ENCODE peak calls at places on chromosomes 13 and 19, in ten cellular contexts. B, S, I, G, O, W, X, R, T and Q are unnamed samples.

GRCh38 chr13:67438465-67438864 is 208.3 kb upstream of the PCDH9 start:
- DNase-seq in O (no peak), S (no peak), R (no peak), W (no peak), B (no peak), G (no peak), I (no peak), X (no peak), T (no peak), Q (no peak)

GRCh38 chr13:109412232-109412935 is 374.0 kb downstream of the IRS2 start:
- DNase-seq in R (peak; percentile 35), W (no peak), X (peak; percentile 32), I (no peak), T (no peak), B (peak; percentile 33), O (peak; percentile 61), G (no peak), S (no peak), Q (peak; percentile 74)

GRCh38 chr13:70108276-70108845 is at the start of gene KLHL1:
- DNase-seq in B (no peak), O (no peak), G (no peak), S (no peak), W (no peak), X (no peak), T (no peak), I (no peak), R (no peak), Q (no peak)

GRCh38 chr19:36807029-36807428 is 31.2 kb downstream of the ZNF790 start:
- DNase-seq in S (no peak), B (no peak), X (no peak), G (no peak), R (no peak), T (no peak), I (no peak), O (no peak), W (no peak), Q (no peak)

GRCh38 chr19:29485293-29485692 is 40.5 kb upstream of the VSTM2B start:
- DNase-seq in O (no peak), S (peak; percentile 35), R (no peak), X (no peak), T (no peak), B (no peak), G (no peak), I (no peak), W (no peak), Q (peak; percentile 66)

GRCh38 chr19:10760268-10760944 is 42.5 kb downstream of the DNM2 start:
- DNase-seq in G (no peak), X (peak; percentile 49), T (no peak), S (no peak), I (peak; percentile 75), O (no peak), W (no peak), R (no peak), B (no peak), Q (no peak)

GRCh38 chr19:49368711-49369358 is 5.2 kb downstream of the DKKL1 start:
- DNase-seq in T (no peak), X (no peak), S (no peak), O (no peak), W (no peak), G (no peak), R (no peak), I (no peak), B (no peak), Q (no peak)

GRCh38 chr13:93086329-93086728 is 140.3 kb upstream of the GPC6 start:
- DNase-seq in T (no peak), I (no peak), R (no peak), S (no peak), X (no peak), W (no peak), O (no peak), G (no peak), B (no peak), Q (no peak)

GRCh38 chr13:93752506-93752905 is 525.9 kb downstream of the GPC6 start:
- DNase-seq in I (no peak), X (no peak), B (no peak), S (no peak), G (no peak), T (no peak), O (no peak), R (no peak), W (no peak), Q (no peak)

GRCh38 chr13:20006206-20006605 is 47.7 kb downstream of the ZMYM2 start:
- DNase-seq in G (no peak), I (no peak), O (no peak), W (no peak), S (no peak), B (peak; percentile 81), X (no peak), T (no peak), R (no peak), Q (no peak)

GRCh38 chr19:39411832-39412099 is 703 bp upstream of the PLEKHG2 start:
- DNase-seq in W (peak; percentile 70), R (peak; percentile 96), S (peak; percentile 94), B (peak; percentile 92), O (peak; percentile 82), I (peak; percentile 96), X (peak; percentile 96), G (peak; percentile 96), T (peak; percentile 92), Q (peak; percentile 95)

GRCh38 chr13:37656247-37656940 is 57.8 kb upstream of the POSTN start:
- DNase-seq in I (no peak), O (no peak), X (no peak), S (no peak), W (no peak), B (peak; percentile 99), G (no peak), R (no peak), T (no peak), Q (no peak)

GRCh38 chr19:55385749-55386514 is at the start of gene RPL28:
- DNase-seq in B (peak; percentile 97), S (peak; percentile 99), W (peak; percentile 88), O (peak; percentile 98), X (peak; percentile 99), T (peak; percentile 99), G (peak; percentile 98), I (peak; percentile 97), R (peak; percentile 99), Q (peak; percentile 99)

GRCh38 chr19:14005381-14006084 is 587 bp downstream of the RFX1 start:
- DNase-seq in S (peak; percentile 97), O (peak; percentile 90), B (peak; percentile 75), T (peak; percentile 96), G (peak; percentile 93), R (peak; percentile 93), X (peak; percentile 96), W (peak; percentile 53), I (peak; percentile 96), Q (peak; percentile 85)

GRCh38 chr19:46069841-46070341 is 29.1 kb upstream of the IGFL4 start:
- DNase-seq in W (no peak), O (no peak), B (peak; percentile 93), G (no peak), R (no peak), X (no peak), T (no peak), I (no peak), S (no peak), Q (no peak)

GRCh38 chr13:60787083-60787482 is 390.1 kb downstream of the TDRD3 start:
- DNase-seq in T (no peak), G (no peak), W (no peak), R (no peak), O (no peak), X (no peak), B (no peak), I (no peak), S (no peak), Q (no peak)

GRCh38 chr13:114248011-114248410 is 13.3 kb downstream of the CDC16 start:
- DNase-seq in B (peak; percentile 54), O (no peak), W (no peak), T (no peak), R (no peak), G (no peak), S (no peak), X (no peak), I (no peak), Q (no peak)

DNA sequence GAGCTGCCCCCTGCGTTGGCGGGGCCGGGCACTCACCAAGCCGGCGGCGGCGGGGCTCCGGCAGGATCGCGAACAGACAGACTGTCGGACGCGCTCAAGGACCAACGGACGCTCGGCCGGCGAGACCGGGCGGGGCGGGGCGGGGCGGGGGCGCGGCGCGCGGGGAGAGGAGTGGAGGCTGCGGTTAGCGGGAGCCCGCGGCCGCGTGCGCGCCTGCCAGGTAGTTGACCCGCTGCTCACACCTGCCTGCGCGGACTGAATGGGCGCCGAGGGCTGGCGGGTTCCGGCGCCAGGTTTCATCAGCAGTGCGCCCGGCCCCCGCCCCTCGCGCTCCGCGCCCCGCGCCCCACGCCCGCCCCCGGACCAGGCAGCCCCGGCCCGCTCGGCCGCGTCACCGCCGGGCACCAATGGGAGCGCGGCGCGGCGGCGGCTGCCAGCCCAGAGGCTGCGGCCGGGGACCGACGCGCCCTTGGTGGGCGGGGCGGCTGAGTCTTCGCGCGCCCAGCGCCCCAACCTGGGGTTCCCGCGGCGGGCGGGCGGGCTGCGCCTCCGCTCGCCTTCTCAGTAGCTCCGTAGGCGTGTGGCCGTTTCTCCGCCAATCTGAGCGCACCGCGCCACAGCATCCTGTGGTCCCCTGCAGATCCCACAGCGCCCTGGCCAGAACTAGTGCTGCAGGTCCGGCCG is at the start of gene SLC7A1:
- DNase-seq in T (peak; percentile 69), R (peak; percentile 83), S (peak; percentile 95), I (peak; percentile 75), X (peak; percentile 85), B (peak; percentile 80), O (peak; percentile 54), G (peak; percentile 67), W (peak; percentile 16), Q (peak; percentile 94)
- TF ChIP-seq CTCF in T (no peak), R (no peak), S (no peak), I (no peak), X (no peak), B (peak; percentile 12), O (no peak), G (no peak), W (no peak), Q (no peak)

GRCh38 chr19:52048604-52049493 is at the start of gene ZNF432:
- DNase-seq in T (peak; percentile 90), S (peak; percentile 97), X (peak; percentile 90), W (peak; percentile 49), B (peak; percentile 91), R (peak; percentile 91), I (peak; percentile 85), G (peak; percentile 92), O (peak; percentile 93), Q (peak; percentile 92)
- TF ChIP-seq POLR2A in T (peak; percentile 27), S (peak; percentile 40), X (peak; percentile 62), W (peak; percentile 43), B (peak; percentile 70), R (peak; percentile 67), I (peak; percentile 14), G (peak; percentile 33), O (peak; percentile 25), Q (no peak)

DNA sequence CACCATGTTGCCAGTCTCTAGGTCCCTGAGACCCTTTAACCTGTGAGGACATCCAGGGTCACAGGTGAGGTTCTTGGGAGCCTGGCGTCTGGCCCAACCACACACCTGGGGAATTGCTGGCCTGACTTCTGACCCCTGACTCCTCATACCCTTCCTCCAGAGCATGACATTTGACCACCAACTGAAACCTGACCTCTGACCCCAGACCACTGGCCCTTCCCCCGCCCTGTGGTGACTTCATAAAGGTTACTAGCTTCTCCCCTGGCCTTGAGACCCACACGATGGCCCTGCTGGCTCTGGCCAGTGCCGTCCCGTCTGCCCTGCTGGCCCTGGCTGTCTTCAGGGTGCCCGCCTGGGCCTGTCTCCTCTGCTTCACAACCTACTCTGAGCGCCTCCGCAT is at the start of gene SPACA6:
- DNase-seq in X (no peak), I (no peak), G (no peak), B (no peak), S (no peak), W (no peak), O (no peak), R (no peak), T (no peak), Q (no peak)
- H3K4me3 ChIP-seq in X (no peak within 1 kb of the TSS), I (no peak within 1 kb of the TSS), G (peak within 1 kb of the TSS; percentile 95), B (no peak within 1 kb of the TSS), S (no peak within 1 kb of the TSS), W (peak within 1 kb of the TSS; percentile 79), O (peak within 1 kb of the TSS; percentile 95), R (no peak within 1 kb of the TSS), T (peak within 1 kb of the TSS; percentile 93), Q (no peak within 1 kb of the TSS)

GRCh38 chr13:77274126-77274525 is 52.8 kb downstream of the MYCBP2 start:
- DNase-seq in G (no peak), R (no peak), I (no peak), T (no peak), W (no peak), X (no peak), S (no peak), O (no peak), B (no peak), Q (no peak)
- TF ChIP-seq CTCF in G (no peak), R (peak; percentile 16), I (no peak), T (no peak), W (no peak), X (no peak), S (no peak), O (no peak), B (peak; percentile 4), Q (no peak)